ENCODE peak calls at places on chromosomes 6 and 20, in nine cellular contexts. Q, R, X, S, V, O, I, D and P are unnamed samples.

GRCh38 chr6:83615025-83615999 is 93.6 kb downstream of the SNAP91 start:
- DNase-seq in Q (peak), R (no peak), X (no peak), S (no peak), V (peak), O (no peak), I (no peak), D (no peak), P (no peak)

GRCh38 chr6:41021832-41022231 is 17.2 kb downstream of the UNC5CL start:
- DNase-seq in Q (no peak), R (no peak), X (no peak), S (peak), V (no peak), O (no peak), I (no peak), D (peak), P (no peak)

GRCh38 chr6:1575213-1576041 is 34.3 kb upstream of the FOXC1 start:
- DNase-seq in Q (no peak), R (no peak), X (no peak), S (no peak), V (peak), O (peak), I (no peak), D (peak), P (no peak)

GRCh38 chr6:117076076-117076475 is 189.3 kb upstream of the VGLL2 start:
- DNase-seq in Q (no peak), R (no peak), X (no peak), S (no peak), V (peak), O (no peak), I (no peak), D (no peak), P (no peak)

GRCh38 chr6:41156001-41156400 is 1.9 kb upstream of the TREML1 start:
- DNase-seq in Q (no peak), R (no peak), X (no peak), S (no peak), V (no peak), O (no peak), I (no peak), D (no peak), P (no peak)

GRCh38 chr6:42368156-42368555 is 83.6 kb downstream of the TRERF1 start:
- DNase-seq in Q (no peak), R (no peak), X (peak), S (no peak), V (no peak), O (no peak), I (no peak), D (no peak), P (no peak)

GRCh38 chr6:42659806-42660205 is 62.6 kb downstream of the PRPH2 start:
- DNase-seq in Q (no peak), R (no peak), X (no peak), S (no peak), V (no peak), O (no peak), I (no peak), D (no peak), P (no peak)

GRCh38 chr20:41373851-41374567 is 7.4 kb upstream of the EMILIN3 start:
- DNase-seq in Q (no peak), R (no peak), X (no peak), S (no peak), V (no peak), O (no peak), I (no peak), D (no peak), P (no peak)

GRCh38 chr20:46477225-46477624 is 36.1 kb downstream of the ZNF334 start:
- DNase-seq in Q (no peak), R (no peak), X (no peak), S (no peak), V (no peak), O (no peak), I (no peak), D (no peak), P (no peak)

GRCh38 chr6:28336284-28337024 is 506 bp upstream of the ZSCAN31 start:
- DNase-seq in Q (no peak), R (no peak), X (peak), S (no peak), V (no peak), O (no peak), I (no peak), D (no peak), P (no peak)

GRCh38 chr6:42084889-42085288 is 34.6 kb downstream of the TAF8 start:
- DNase-seq in Q (no peak), R (no peak), X (no peak), S (no peak), V (no peak), O (no peak), I (no peak), D (no peak), P (no peak)

GRCh38 chr6:25968769-25969168 is 6.2 kb downstream of the TRIM38 start:
- DNase-seq in Q (no peak), R (no peak), X (no peak), S (no peak), V (no peak), O (no peak), I (no peak), D (no peak), P (no peak)

GRCh38 chr6:28747631-28748157 is 176.1 kb downstream of the TRIM27 start:
- DNase-seq in Q (peak), R (no peak), X (no peak), S (no peak), V (peak), O (no peak), I (no peak), D (no peak), P (no peak)

GRCh38 chr6:16688984-16689636 is 72.2 kb downstream of the ATXN1 start:
- DNase-seq in Q (peak), R (no peak), X (no peak), S (no peak), V (no peak), O (no peak), I (no peak), D (no peak), P (no peak)

GRCh38 chr6:15359335-15359862 is 113.5 kb downstream of the JARID2 start:
- DNase-seq in Q (peak), R (no peak), X (no peak), S (no peak), V (no peak), O (no peak), I (no peak), D (no peak), P (no peak)

GRCh38 chr20:14951707-14952106 is 614.3 kb upstream of the FLRT3 start:
- DNase-seq in Q (no peak), R (no peak), X (no peak), S (no peak), V (peak), O (no peak), I (no peak), D (no peak), P (no peak)

GRCh38 chr6:132933085-132933484 is 118.7 kb downstream of the RPS12 start:
- DNase-seq in Q (no peak), R (no peak), X (no peak), S (no peak), V (no peak), O (no peak), I (no peak), D (no peak), P (no peak)

GRCh38 chr20:48772183-48772976 is 55.4 kb downstream of the PREX1 start:
- DNase-seq in Q (no peak), R (no peak), X (no peak), S (peak), V (no peak), O (peak), I (peak), D (peak), P (no peak)

GRCh38 chr20:17995967-17996819 is 27.4 kb downstream of the MGME1 start:
- DNase-seq in Q (no peak), R (no peak), X (peak), S (no peak), V (peak), O (no peak), I (no peak), D (no peak), P (no peak)

GRCh38 chr20:37800618-37801017 is 102.3 kb upstream of the VSTM2L start:
- DNase-seq in Q (no peak), R (no peak), X (no peak), S (no peak), V (no peak), O (no peak), I (no peak), D (no peak), P (no peak)

GRCh38 chr6:31407699-31408098 is 4.3 kb downstream of the MICA start:
- DNase-seq in Q (peak), R (no peak), X (no peak), S (no peak), V (no peak), O (no peak), I (no peak), D (no peak), P (no peak)

GRCh38 chr6:138107752-138108592 is 753 bp upstream of the PERP start:
- DNase-seq in Q (no peak), R (no peak), X (peak), S (no peak), V (peak), O (peak), I (no peak), D (no peak), P (no peak)

GRCh38 chr6:12717356-12717755 is 789 bp downstream of the PHACTR1 start:
- DNase-seq in Q (no peak), R (no peak), X (no peak), S (no peak), V (no peak), O (no peak), I (no peak), D (no peak), P (no peak)

GRCh38 chr6:166046232-166046631 is 121.4 kb downstream of the TBXT start:
- DNase-seq in Q (peak), R (no peak), X (no peak), S (no peak), V (peak), O (no peak), I (no peak), D (no peak), P (no peak)

GRCh38 chr6:167113935-167114910 is 8.7 kb upstream of the CCR6 start:
- DNase-seq in Q (no peak), R (no peak), X (peak), S (no peak), V (no peak), O (no peak), I (no peak), D (no peak), P (peak)

GRCh38 chr20:2470051-2470431 is 548 bp downstream of the SNRPB start:
- DNase-seq in Q (no peak), R (no peak), X (peak), S (peak), V (peak), O (peak), I (peak), D (no peak), P (no peak)

GRCh38 chr20:3199206-3199605 is 5.3 kb downstream of the DDRGK1 start:
- DNase-seq in Q (no peak), R (no peak), X (no peak), S (no peak), V (no peak), O (no peak), I (peak), D (no peak), P (no peak)

GRCh38 chr6:108080010-108080780 is 5.7 kb upstream of the OSTM1 start:
- DNase-seq in Q (no peak), R (no peak), X (no peak), S (no peak), V (peak), O (no peak), I (no peak), D (no peak), P (no peak)

GRCh38 chr20:4717816-4718215 is 3.9 kb upstream of the PRND start:
- DNase-seq in Q (no peak), R (no peak), X (no peak), S (no peak), V (peak), O (no peak), I (no peak), D (no peak), P (no peak)

GRCh38 chr6:164010446-164011071 is 596.0 kb downstream of the QKI start:
- DNase-seq in Q (no peak), R (no peak), X (no peak), S (peak), V (no peak), O (no peak), I (no peak), D (peak), P (no peak)

GRCh38 chr20:58660855-58661254 is 9.8 kb downstream of the STX16 start:
- DNase-seq in Q (no peak), R (no peak), X (no peak), S (no peak), V (no peak), O (no peak), I (no peak), D (no peak), P (no peak)

GRCh38 chr6:112154711-112155110 is 67.3 kb downstream of the FAM229B start:
- DNase-seq in Q (no peak), R (no peak), X (no peak), S (no peak), V (no peak), O (no peak), I (no peak), D (no peak), P (no peak)

GRCh38 chr6:112153926-112154621 is 66.7 kb downstream of the FAM229B start:
- DNase-seq in Q (no peak), R (no peak), X (no peak), S (no peak), V (no peak), O (no peak), I (no peak), D (no peak), P (no peak)

GRCh38 chr6:112156694-112157093 is 69.3 kb downstream of the FAM229B start:
- DNase-seq in Q (no peak), R (no peak), X (no peak), S (no peak), V (no peak), O (no peak), I (no peak), D (no peak), P (no peak)

GRCh38 chr6:112160745-112161144 is 73.4 kb downstream of the FAM229B start:
- DNase-seq in Q (no peak), R (no peak), X (no peak), S (no peak), V (no peak), O (no peak), I (no peak), D (no peak), P (no peak)

DNA sequence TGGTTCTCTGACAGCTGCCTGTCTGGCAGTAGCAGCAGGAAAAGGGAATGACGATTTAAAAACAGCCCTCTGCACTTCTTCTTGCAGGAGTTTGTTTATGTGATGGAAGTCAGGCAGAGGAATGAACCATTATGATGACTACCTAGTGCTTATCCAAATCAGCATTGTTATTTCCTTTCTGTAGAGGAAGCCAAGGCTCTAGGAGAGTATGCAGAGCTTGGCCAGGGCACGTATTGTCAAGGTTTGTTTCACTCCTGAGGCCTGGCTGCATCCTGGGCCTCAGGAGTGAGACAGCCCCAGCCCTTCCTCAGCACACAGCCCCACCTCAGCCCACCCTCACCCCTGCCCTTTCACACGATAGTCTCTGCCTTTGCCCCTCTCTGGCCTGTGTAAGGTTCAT is 68.5 kb downstream of the FAM229B start:
- DNase-seq in Q (no peak), R (no peak), X (no peak), S (no peak), V (no peak), O (no peak), I (no peak), D (no peak), P (no peak)
- H3K27ac ChIP-seq in Q (peak), R (peak), X (no peak), S (no peak), V (no peak), O (peak), I (no peak), D (peak), P (peak)

GRCh38 chr20:25407311-25408169 is at the start of gene GINS1:
- DNase-seq in Q (peak), R (peak), X (peak), S (peak), V (peak), O (peak), I (peak), D (peak), P (peak)

GRCh38 chr20:25408170-25408547 is 686 bp downstream of the GINS1 start:
- DNase-seq in Q (no peak), R (no peak), X (no peak), S (no peak), V (no peak), O (no peak), I (no peak), D (no peak), P (no peak)

GRCh38 chr20:25408890-25409289 is 1.4 kb downstream of the GINS1 start:
- DNase-seq in Q (no peak), R (no peak), X (no peak), S (no peak), V (no peak), O (no peak), I (no peak), D (no peak), P (no peak)
- H3K4me3 ChIP-seq in Q (no peak), R (no peak), X (no peak), S (no peak), V (no peak), O (no peak), I (no peak), D (no peak), P (no peak)

DNA sequence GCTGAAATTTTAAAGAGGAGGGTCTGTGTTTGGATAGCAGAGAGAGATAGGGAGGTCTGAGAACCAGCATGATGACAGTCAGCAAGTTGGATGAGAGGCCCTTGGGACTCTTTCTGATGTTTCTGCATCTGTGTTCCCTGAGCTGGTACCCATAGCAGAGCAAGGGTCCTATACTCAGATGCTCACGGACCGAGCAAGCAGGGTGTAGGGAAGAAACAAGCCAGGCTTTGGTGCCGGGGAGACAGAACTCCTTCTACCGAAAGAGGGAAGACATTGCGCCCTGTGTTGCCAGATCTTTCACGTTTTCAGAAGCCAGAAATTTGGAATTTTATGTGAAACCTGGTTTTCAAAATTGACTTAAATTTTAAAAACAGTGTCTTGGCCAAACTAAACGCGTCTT is 34.6 kb downstream of the NEDD9 start:
- DNase-seq in Q (no peak), R (no peak), X (no peak), S (no peak), V (no peak), O (no peak), I (no peak), D (no peak), P (no peak)
- H3K27ac ChIP-seq in Q (peak), R (peak), X (no peak), S (no peak), V (no peak), O (no peak), I (peak), D (peak), P (peak)

GRCh38 chr6:35139924-35140524 is 1.1 kb downstream of the TCP11 start:
- DNase-seq in Q (peak), R (no peak), X (peak), S (peak), V (peak), O (peak), I (peak), D (no peak), P (no peak)
- H3K4me3 ChIP-seq in Q (no peak), R (no peak), X (no peak), S (no peak), V (no peak), O (no peak), I (no peak), D (no peak), P (no peak)

GRCh38 chr6:158557927-158558326 is 2.0 kb upstream of the TMEM181 start:
- DNase-seq in Q (no peak), R (peak), X (no peak), S (no peak), V (no peak), O (no peak), I (no peak), D (no peak), P (no peak)
- H3K27ac ChIP-seq in Q (no peak), R (no peak), X (no peak), S (peak), V (no peak), O (no peak), I (no peak), D (no peak), P (no peak)